ENCODE peak calls at places on chromosome 12, in four cellular contexts. One of them, this sample, is unnamed. For H3K36me3, the result is how much of the 10 kb centered on the place peaks cover.

GRCh38 chr12:75863475-75863874 is 168.1 kb downstream of the PHLDA1 start:
- DNase-seq in breast epithelium: no peak
- DNase-seq in upper lobe of right lung: no peak
- DNase-seq in MM.1S: no peak
- DNase-seq in this sample: no peak

GRCh38 chr12:30391766-30392366 is 303.8 kb downstream of the IPO8 start:
- DNase-seq in breast epithelium: no peak
- DNase-seq in upper lobe of right lung: no peak
- DNase-seq in MM.1S: no peak
- DNase-seq in this sample: no peak

GRCh38 chr12:68601767-68602166 is 8.9 kb upstream of the RAP1B start:
- DNase-seq in MM.1S: no peak
- DNase-seq in upper lobe of right lung: no peak
- DNase-seq in breast epithelium: no peak
- DNase-seq in this sample: no peak

GRCh38 chr12:89838846-89839245 is 130.2 kb upstream of the ATP2B1 start:
- DNase-seq in breast epithelium: no peak
- DNase-seq in MM.1S: no peak
- DNase-seq in upper lobe of right lung: no peak
- DNase-seq in this sample: no peak

GRCh38 chr12:1837541-1838206 is 17.3 kb downstream of the LRTM2 start:
- DNase-seq in MM.1S: no peak
- DNase-seq in upper lobe of right lung: no peak
- DNase-seq in breast epithelium: no peak
- DNase-seq in this sample: peak

GRCh38 chr12:107318804-107319535 is 225.6 kb upstream of the CRY1 start:
- DNase-seq in MM.1S: no peak
- DNase-seq in upper lobe of right lung: no peak
- DNase-seq in breast epithelium: peak
- DNase-seq in this sample: no peak

GRCh38 chr12:131035268-131035681 is 81.6 kb downstream of the ADGRD1 start:
- DNase-seq in upper lobe of right lung: peak
- DNase-seq in MM.1S: no peak
- DNase-seq in breast epithelium: no peak
- DNase-seq in this sample: peak

GRCh38 chr12:103495158-103495782 is 498 bp downstream of the C12orf42 start:
- DNase-seq in upper lobe of right lung: peak
- DNase-seq in MM.1S: peak
- DNase-seq in breast epithelium: no peak
- DNase-seq in this sample: peak

GRCh38 chr12:49912846-49913245 is 9.1 kb upstream of the FAIM2 start:
- DNase-seq in upper lobe of right lung: peak
- DNase-seq in MM.1S: no peak
- DNase-seq in breast epithelium: no peak
- DNase-seq in this sample: no peak

GRCh38 chr12:21666722-21667121 is 9.1 kb upstream of the LDHB start:
- DNase-seq in MM.1S: no peak
- DNase-seq in breast epithelium: no peak
- DNase-seq in upper lobe of right lung: no peak
- DNase-seq in this sample: no peak

GRCh38 chr12:86662464-86662863 is 406.3 kb upstream of the MGAT4C start:
- DNase-seq in upper lobe of right lung: no peak
- DNase-seq in MM.1S: no peak
- DNase-seq in breast epithelium: no peak
- DNase-seq in this sample: no peak

GRCh38 chr12:63064080-63064479 is 86.9 kb downstream of the AVPR1A start:
- DNase-seq in MM.1S: no peak
- DNase-seq in upper lobe of right lung: no peak
- DNase-seq in breast epithelium: no peak
- DNase-seq in this sample: no peak

GRCh38 chr12:50865266-50865665 is 22.5 kb downstream of the TMPRSS12 start:
- DNase-seq in upper lobe of right lung: no peak
- DNase-seq in breast epithelium: no peak
- DNase-seq in MM.1S: no peak
- DNase-seq in this sample: no peak

GRCh38 chr12:46267618-46268348 is 1.1 kb downstream of the SLC38A1 start:
- DNase-seq in breast epithelium: no peak
- DNase-seq in MM.1S: peak
- DNase-seq in upper lobe of right lung: no peak
- DNase-seq in this sample: peak

GRCh38 chr12:54196396-54196795 is 7.6 kb upstream of the SMUG1 start:
- DNase-seq in MM.1S: no peak
- DNase-seq in breast epithelium: no peak
- DNase-seq in upper lobe of right lung: no peak
- DNase-seq in this sample: no peak

GRCh38 chr12:7131502-7131866 is 1.3 kb downstream of the CLSTN3 start:
- DNase-seq in upper lobe of right lung: no peak
- DNase-seq in MM.1S: no peak
- DNase-seq in breast epithelium: no peak
- DNase-seq in this sample: no peak

GRCh38 chr12:27521066-27521465 is 2.9 kb upstream of the PPFIBP1 start:
- DNase-seq in upper lobe of right lung: no peak
- DNase-seq in MM.1S: no peak
- DNase-seq in breast epithelium: no peak
- DNase-seq in this sample: no peak

GRCh38 chr12:51590347-51591019 is 550 bp upstream of the SCN8A start:
- DNase-seq in upper lobe of right lung: peak
- DNase-seq in MM.1S: peak
- DNase-seq in breast epithelium: no peak
- DNase-seq in this sample: no peak

GRCh38 chr12:41950455-41950854 is 194.2 kb downstream of the GXYLT1 start:
- DNase-seq in upper lobe of right lung: no peak
- DNase-seq in breast epithelium: no peak
- DNase-seq in MM.1S: peak
- DNase-seq in this sample: no peak

GRCh38 chr12:49331360-49332222 is 5.4 kb downstream of the C1QL4 start:
- DNase-seq in breast epithelium: peak
- DNase-seq in upper lobe of right lung: peak
- DNase-seq in MM.1S: no peak
- DNase-seq in this sample: no peak

GRCh38 chr12:80938397-80938796 is 663 bp upstream of the LIN7A start:
- DNase-seq in MM.1S: no peak
- DNase-seq in breast epithelium: no peak
- DNase-seq in upper lobe of right lung: no peak
- DNase-seq in this sample: no peak

GRCh38 chr12:80936353-80936641 is 1.4 kb downstream of the LIN7A start:
- DNase-seq in upper lobe of right lung: no peak
- DNase-seq in MM.1S: no peak
- DNase-seq in breast epithelium: no peak
- DNase-seq in this sample: no peak

GRCh38 chr12:80935076-80935475 is 2.7 kb downstream of the LIN7A start:
- DNase-seq in upper lobe of right lung: no peak
- DNase-seq in MM.1S: no peak
- DNase-seq in breast epithelium: no peak
- DNase-seq in this sample: no peak

GRCh38 chr12:80937391-80938238 is at the start of gene LIN7A:
- DNase-seq in upper lobe of right lung: peak
- DNase-seq in MM.1S: no peak
- DNase-seq in breast epithelium: no peak
- DNase-seq in this sample: peak

DNA sequence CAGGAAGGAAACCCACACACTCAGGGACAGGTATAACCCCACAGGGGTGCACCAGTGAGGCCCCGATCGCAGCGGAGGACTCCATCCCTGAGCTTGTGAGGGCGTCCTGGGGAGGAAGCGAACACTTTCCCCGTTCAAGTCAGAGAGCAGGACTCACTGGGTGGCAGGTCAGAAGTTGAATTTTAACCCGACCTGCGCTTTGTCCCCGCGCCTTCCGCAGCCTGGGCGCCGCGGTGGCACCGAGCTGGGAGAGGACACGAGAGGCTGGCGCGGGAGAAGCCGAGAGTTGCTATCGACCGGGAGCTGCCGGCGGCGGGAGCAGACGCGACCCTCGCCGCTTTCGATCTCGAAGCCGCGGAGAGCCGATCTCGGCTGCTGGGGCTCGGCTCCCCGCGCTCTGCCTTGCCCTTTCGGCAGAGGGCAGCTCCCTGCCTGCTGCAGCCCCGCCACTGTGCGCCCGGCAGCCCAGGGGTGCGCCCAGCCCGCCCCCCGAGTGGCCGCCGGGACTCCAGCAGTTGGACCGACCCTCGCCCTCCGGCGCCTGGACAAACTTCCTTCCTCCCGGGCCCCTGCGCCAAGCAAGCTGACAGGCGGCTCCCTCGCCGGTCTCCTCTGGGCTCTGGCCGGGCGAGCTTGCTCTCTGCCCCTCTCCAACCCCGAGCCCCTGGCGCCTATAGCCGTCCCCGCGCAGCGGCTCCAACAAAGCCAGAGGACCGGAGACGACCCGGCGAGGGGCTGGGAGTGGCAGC is 918 bp downstream of the LIN7A start:
- DNase-seq in upper lobe of right lung: peak
- DNase-seq in breast epithelium: peak
- DNase-seq in MM.1S: peak
- DNase-seq in this sample: peak
- TF ChIP-seq CTCF in upper lobe of right lung: no peak
- TF ChIP-seq CTCF in breast epithelium: no peak
- TF ChIP-seq CTCF in MM.1S: no peak
- TF ChIP-seq CTCF in this sample: no peak

GRCh38 chr12:124837249-124837897 is 26.3 kb downstream of the SCARB1 start:
- DNase-seq in breast epithelium: no peak
- DNase-seq in upper lobe of right lung: no peak
- DNase-seq in MM.1S: no peak
- DNase-seq in this sample: no peak
- H3K36me3 ChIP-seq in breast epithelium: under half
- H3K36me3 ChIP-seq in upper lobe of right lung: under half
- H3K36me3 ChIP-seq in MM.1S: under half
- H3K36me3 ChIP-seq in this sample: under half

DNA sequence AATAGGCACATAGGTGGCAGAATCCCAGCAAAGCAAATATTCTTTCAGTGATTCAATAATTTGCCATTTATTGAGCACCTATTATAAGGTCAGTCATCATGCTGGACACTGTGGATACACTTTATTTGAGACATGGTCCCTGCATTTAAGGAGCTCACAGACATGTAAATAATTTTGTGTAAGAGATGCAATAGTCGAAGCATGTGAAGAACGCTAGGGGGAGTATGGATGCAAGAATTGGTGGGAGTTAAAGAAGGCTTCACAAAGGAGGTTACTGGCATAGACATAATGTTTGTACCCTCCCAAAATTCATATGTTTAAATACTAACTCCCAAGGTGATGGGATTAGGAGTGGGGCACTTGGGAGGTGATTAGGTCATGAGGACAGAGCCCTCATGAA is 260.6 kb upstream of the GARIN6 start:
- DNase-seq in upper lobe of right lung: no peak
- DNase-seq in breast epithelium: no peak
- DNase-seq in MM.1S: peak
- DNase-seq in this sample: no peak
- TF ChIP-seq CTCF in upper lobe of right lung: no peak
- TF ChIP-seq CTCF in breast epithelium: no peak
- TF ChIP-seq CTCF in MM.1S: peak
- TF ChIP-seq CTCF in this sample: no peak

GRCh38 chr12:132637811-132638210 is 19.2 kb downstream of the P2RX2 start:
- DNase-seq in MM.1S: no peak
- DNase-seq in upper lobe of right lung: no peak
- DNase-seq in breast epithelium: no peak
- DNase-seq in this sample: no peak
- H3K36me3 ChIP-seq in MM.1S: under half
- H3K36me3 ChIP-seq in upper lobe of right lung: half or more
- H3K36me3 ChIP-seq in breast epithelium: under half
- H3K36me3 ChIP-seq in this sample: under half

DNA sequence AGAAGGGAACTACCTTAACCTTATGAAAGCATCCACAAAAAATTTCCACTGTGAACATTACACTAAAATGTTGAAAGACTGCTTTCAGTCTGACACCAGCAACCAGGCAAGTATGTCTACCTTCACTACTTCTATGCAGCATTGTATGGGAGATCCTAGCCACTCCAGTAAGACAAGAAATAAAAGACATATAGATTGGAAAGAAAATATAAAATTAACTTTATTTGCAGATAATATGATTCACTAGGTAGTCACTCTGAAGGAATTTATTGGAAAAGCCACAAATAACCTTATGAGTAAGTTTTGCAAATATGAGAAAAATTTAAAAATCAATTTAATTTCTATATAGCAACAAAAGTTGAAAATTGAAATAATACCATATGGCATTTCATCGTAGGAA is 172.0 kb downstream of the RERGL start:
- DNase-seq in MM.1S: no peak
- DNase-seq in upper lobe of right lung: no peak
- DNase-seq in breast epithelium: no peak
- DNase-seq in this sample: no peak
- TF ChIP-seq CTCF in MM.1S: no peak
- TF ChIP-seq CTCF in upper lobe of right lung: no peak
- TF ChIP-seq CTCF in breast epithelium: no peak
- TF ChIP-seq CTCF in this sample: no peak

GRCh38 chr12:56724989-56725722 is at the start of gene NACA:
- DNase-seq in MM.1S: peak
- DNase-seq in breast epithelium: peak
- DNase-seq in upper lobe of right lung: peak
- DNase-seq in this sample: peak

GRCh38 chr12:56723352-56723751 is 1.7 kb downstream of the NACA start:
- DNase-seq in breast epithelium: no peak
- DNase-seq in upper lobe of right lung: no peak
- DNase-seq in MM.1S: no peak
- DNase-seq in this sample: no peak

GRCh38 chr12:56724660-56724988 is 475 bp downstream of the NACA start:
- DNase-seq in MM.1S: no peak
- DNase-seq in breast epithelium: no peak
- DNase-seq in upper lobe of right lung: no peak
- DNase-seq in this sample: no peak

GRCh38 chr12:56723889-56724659 is 1.0 kb downstream of the NACA start:
- DNase-seq in upper lobe of right lung: peak
- DNase-seq in MM.1S: peak
- DNase-seq in breast epithelium: peak
- DNase-seq in this sample: no peak

GRCh38 chr12:56725723-56726102 is 614 bp upstream of the NACA start:
- DNase-seq in MM.1S: no peak
- DNase-seq in upper lobe of right lung: no peak
- DNase-seq in breast epithelium: no peak
- DNase-seq in this sample: no peak
- H3K36me3 ChIP-seq in MM.1S: under half
- H3K36me3 ChIP-seq in upper lobe of right lung: under half
- H3K36me3 ChIP-seq in breast epithelium: under half
- H3K36me3 ChIP-seq in this sample: under half

GRCh38 chr12:121296618-121297476 is at the start of gene CAMKK2:
- DNase-seq in MM.1S: peak
- DNase-seq in breast epithelium: peak
- DNase-seq in upper lobe of right lung: peak
- DNase-seq in this sample: peak
- TF ChIP-seq CTCF in MM.1S: peak
- TF ChIP-seq CTCF in breast epithelium: no peak
- TF ChIP-seq CTCF in upper lobe of right lung: peak
- TF ChIP-seq CTCF in this sample: no peak

This sample was measured in left lung.